ENCODE peak calls at places on chromosome X, in eight cellular contexts. One of them, this sample, is unnamed.

GRCh38 chrX:24646745-24647182 is 383 bp downstream of the PCYT1B start:
- DNase-seq in IMR-90: no peak
- DNase-seq in ovary: no peak
- DNase-seq in body of pancreas: no peak
- DNase-seq in tibial nerve: no peak
- DNase-seq in heart left ventricle: no peak
- DNase-seq in uterus: no peak
- DNase-seq in upper lobe of left lung: no peak
- DNase-seq in this sample: peak; percentile 6

GRCh38 chrX:25015486-25016360 is at the start of gene ARX:
- DNase-seq in IMR-90: peak; percentile 42
- DNase-seq in ovary: peak; percentile 89
- DNase-seq in body of pancreas: peak; percentile 40
- DNase-seq in tibial nerve: no peak
- DNase-seq in heart left ventricle: peak; percentile 64
- DNase-seq in uterus: no peak
- DNase-seq in upper lobe of left lung: peak; percentile 38
- DNase-seq in this sample: peak; percentile 67

GRCh38 chrX:20382082-20382481 is 115.4 kb upstream of the RPS6KA3 start:
- DNase-seq in IMR-90: no peak
- DNase-seq in ovary: no peak
- DNase-seq in body of pancreas: no peak
- DNase-seq in tibial nerve: no peak
- DNase-seq in heart left ventricle: no peak
- DNase-seq in uterus: no peak
- DNase-seq in upper lobe of left lung: no peak
- DNase-seq in this sample: no peak

GRCh38 chrX:48890296-48890925 is 7.2 kb downstream of the TIMM17B start:
- DNase-seq in IMR-90: no peak
- DNase-seq in ovary: peak; percentile 36
- DNase-seq in body of pancreas: no peak
- DNase-seq in tibial nerve: no peak
- DNase-seq in heart left ventricle: no peak
- DNase-seq in uterus: no peak
- DNase-seq in upper lobe of left lung: no peak
- DNase-seq in this sample: no peak

GRCh38 chrX:80816051-80816450 is 6.4 kb upstream of the BRWD3 start:
- DNase-seq in IMR-90: no peak
- DNase-seq in ovary: no peak
- DNase-seq in body of pancreas: no peak
- DNase-seq in tibial nerve: no peak
- DNase-seq in heart left ventricle: no peak
- DNase-seq in uterus: no peak
- DNase-seq in upper lobe of left lung: no peak
- DNase-seq in this sample: no peak

GRCh38 chrX:72026341-72027023 is 105.2 kb downstream of the RTL5 start:
- DNase-seq in IMR-90: no peak
- DNase-seq in ovary: no peak
- DNase-seq in body of pancreas: no peak
- DNase-seq in tibial nerve: no peak
- DNase-seq in heart left ventricle: no peak
- DNase-seq in uterus: no peak
- DNase-seq in upper lobe of left lung: no peak
- DNase-seq in this sample: no peak

GRCh38 chrX:69988955-69989394 is 60.8 kb downstream of the AWAT2 start:
- DNase-seq in IMR-90: no peak
- DNase-seq in ovary: no peak
- DNase-seq in body of pancreas: no peak
- DNase-seq in tibial nerve: no peak
- DNase-seq in heart left ventricle: peak; percentile 56
- DNase-seq in uterus: no peak
- DNase-seq in upper lobe of left lung: no peak
- DNase-seq in this sample: no peak

GRCh38 chrX:93932471-93933220 is 258.6 kb downstream of the FAM133A start:
- DNase-seq in IMR-90: no peak
- DNase-seq in ovary: no peak
- DNase-seq in body of pancreas: no peak
- DNase-seq in tibial nerve: no peak
- DNase-seq in heart left ventricle: no peak
- DNase-seq in uterus: no peak
- DNase-seq in upper lobe of left lung: no peak
- DNase-seq in this sample: no peak

GRCh38 chrX:65671966-65672365 is 4.5 kb downstream of the MSN start:
- DNase-seq in IMR-90: no peak
- DNase-seq in ovary: no peak
- DNase-seq in body of pancreas: no peak
- DNase-seq in tibial nerve: no peak
- DNase-seq in heart left ventricle: no peak
- DNase-seq in uterus: no peak
- DNase-seq in upper lobe of left lung: no peak
- DNase-seq in this sample: no peak

GRCh38 chrX:12967711-12968465 is 7.0 kb upstream of the TMSB4X start:
- DNase-seq in IMR-90: no peak
- DNase-seq in ovary: no peak
- DNase-seq in body of pancreas: no peak
- DNase-seq in tibial nerve: no peak
- DNase-seq in heart left ventricle: no peak
- DNase-seq in uterus: no peak
- DNase-seq in upper lobe of left lung: no peak
- DNase-seq in this sample: peak; percentile 39

DNA sequence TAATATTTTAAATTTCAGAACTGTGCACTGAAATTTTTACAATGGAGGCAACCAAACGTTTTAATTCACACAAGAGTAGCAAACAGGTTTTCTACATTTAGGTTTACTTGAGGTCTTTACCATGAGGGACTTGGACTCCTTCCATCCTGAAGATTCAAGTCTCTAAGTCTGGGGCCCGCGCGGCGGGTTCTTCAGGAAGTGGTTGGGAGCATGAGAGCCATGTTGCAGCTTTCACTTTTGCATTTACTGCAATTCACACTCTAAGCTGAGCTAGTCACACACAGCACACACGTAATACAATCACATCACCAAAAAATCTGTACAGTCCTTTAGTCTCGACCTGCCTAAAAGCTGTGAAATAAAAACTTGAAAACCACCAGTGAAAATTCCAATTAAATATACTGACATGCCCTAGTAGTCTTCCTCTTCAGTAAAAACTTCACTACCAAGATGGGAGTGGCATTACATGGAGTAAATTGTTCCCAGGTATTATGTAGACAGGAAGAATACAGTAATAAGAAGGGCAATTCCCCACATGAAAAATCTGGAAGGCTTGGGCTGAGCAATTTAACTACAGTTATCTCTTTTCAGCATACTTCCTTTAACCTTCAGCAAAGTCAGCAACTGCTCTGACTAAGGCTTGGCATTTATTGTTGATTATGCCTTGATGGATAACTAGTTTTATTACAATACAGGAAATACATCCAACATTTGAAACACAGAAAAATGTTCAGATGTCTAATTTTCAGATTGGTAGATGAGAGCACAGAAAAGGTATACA is 571.1 kb upstream of the DIPK2B start:
- DNase-seq in IMR-90: peak; percentile 80
- DNase-seq in ovary: no peak
- DNase-seq in body of pancreas: no peak
- DNase-seq in tibial nerve: no peak
- DNase-seq in heart left ventricle: peak; percentile 30
- DNase-seq in uterus: no peak
- DNase-seq in upper lobe of left lung: peak; percentile 50
- DNase-seq in this sample: peak; percentile 71
- TF ChIP-seq POLR2A in IMR-90: no peak
- TF ChIP-seq POLR2A in ovary: no peak
- TF ChIP-seq POLR2A in body of pancreas: no peak
- TF ChIP-seq POLR2A in tibial nerve: no peak
- TF ChIP-seq POLR2A in heart left ventricle: no peak
- TF ChIP-seq POLR2A in uterus: no peak
- TF ChIP-seq POLR2A in upper lobe of left lung: no peak
- TF ChIP-seq POLR2A in this sample: no peak

GRCh38 chrX:153782324-153782723 is 1.5 kb downstream of the SRPK3 start:
- DNase-seq in IMR-90: no peak
- DNase-seq in ovary: no peak
- DNase-seq in body of pancreas: no peak
- DNase-seq in tibial nerve: no peak
- DNase-seq in heart left ventricle: no peak
- DNase-seq in uterus: no peak
- DNase-seq in upper lobe of left lung: no peak
- DNase-seq in this sample: peak; percentile 45

GRCh38 chrX:153784325-153784967 is 3.6 kb downstream of the SRPK3 start:
- DNase-seq in IMR-90: no peak
- DNase-seq in ovary: no peak
- DNase-seq in body of pancreas: no peak
- DNase-seq in tibial nerve: no peak
- DNase-seq in heart left ventricle: no peak
- DNase-seq in uterus: no peak
- DNase-seq in upper lobe of left lung: no peak
- DNase-seq in this sample: no peak

GRCh38 chrX:153781428-153782047 is 697 bp downstream of the SRPK3 start:
- DNase-seq in IMR-90: no peak
- DNase-seq in ovary: no peak
- DNase-seq in body of pancreas: no peak
- DNase-seq in tibial nerve: no peak
- DNase-seq in heart left ventricle: no peak
- DNase-seq in uterus: no peak
- DNase-seq in upper lobe of left lung: no peak
- DNase-seq in this sample: no peak

GRCh38 chrX:153783378-153784013 is 2.7 kb downstream of the SRPK3 start:
- DNase-seq in IMR-90: no peak
- DNase-seq in ovary: no peak
- DNase-seq in body of pancreas: no peak
- DNase-seq in tibial nerve: no peak
- DNase-seq in heart left ventricle: no peak
- DNase-seq in uterus: no peak
- DNase-seq in upper lobe of left lung: no peak
- DNase-seq in this sample: no peak

GRCh38 chrX:153782871-153783270 is 2.0 kb downstream of the SRPK3 start:
- DNase-seq in IMR-90: no peak
- DNase-seq in ovary: no peak
- DNase-seq in body of pancreas: no peak
- DNase-seq in tibial nerve: no peak
- DNase-seq in heart left ventricle: no peak
- DNase-seq in uterus: no peak
- DNase-seq in upper lobe of left lung: no peak
- DNase-seq in this sample: no peak
- TF ChIP-seq POLR2A in IMR-90: no peak
- TF ChIP-seq POLR2A in ovary: no peak
- TF ChIP-seq POLR2A in body of pancreas: no peak
- TF ChIP-seq POLR2A in tibial nerve: no peak
- TF ChIP-seq POLR2A in heart left ventricle: no peak
- TF ChIP-seq POLR2A in uterus: no peak
- TF ChIP-seq POLR2A in upper lobe of left lung: no peak
- TF ChIP-seq POLR2A in this sample: no peak

GRCh38 chrX:149940015-149940716 is 1.9 kb upstream of the EOLA2 start:
- DNase-seq in IMR-90: peak; percentile 98
- DNase-seq in ovary: peak; percentile 95
- DNase-seq in body of pancreas: peak; percentile 97
- DNase-seq in tibial nerve: peak; percentile 92
- DNase-seq in heart left ventricle: peak; percentile 96
- DNase-seq in uterus: peak; percentile 98
- DNase-seq in upper lobe of left lung: peak; percentile 96
- DNase-seq in this sample: peak; percentile 97
- TF ChIP-seq POLR2A in IMR-90: peak; percentile 72
- TF ChIP-seq POLR2A in ovary: no peak
- TF ChIP-seq POLR2A in body of pancreas: peak; percentile 80
- TF ChIP-seq POLR2A in tibial nerve: no peak
- TF ChIP-seq POLR2A in heart left ventricle: no peak
- TF ChIP-seq POLR2A in uterus: peak; percentile 38
- TF ChIP-seq POLR2A in upper lobe of left lung: peak; percentile 63
- TF ChIP-seq POLR2A in this sample: no peak

GRCh38 chrX:38806875-38807601 is 5.8 kb downstream of the MID1IP1 start:
- DNase-seq in IMR-90: no peak
- DNase-seq in ovary: no peak
- DNase-seq in body of pancreas: peak; percentile 43
- DNase-seq in tibial nerve: no peak
- DNase-seq in heart left ventricle: no peak
- DNase-seq in uterus: no peak
- DNase-seq in upper lobe of left lung: no peak
- DNase-seq in this sample: peak; percentile 46
- TF ChIP-seq POLR2A in IMR-90: no peak
- TF ChIP-seq POLR2A in ovary: no peak
- TF ChIP-seq POLR2A in body of pancreas: peak; percentile 11
- TF ChIP-seq POLR2A in tibial nerve: no peak
- TF ChIP-seq POLR2A in heart left ventricle: no peak
- TF ChIP-seq POLR2A in uterus: no peak
- TF ChIP-seq POLR2A in upper lobe of left lung: no peak
- TF ChIP-seq POLR2A in this sample: no peak

GRCh38 chrX:132489256-132490085 is 633 bp upstream of the MBNL3 start:
- DNase-seq in IMR-90: peak; percentile 2
- DNase-seq in ovary: peak; percentile 67
- DNase-seq in body of pancreas: peak; percentile 78
- DNase-seq in tibial nerve: peak; percentile 13
- DNase-seq in heart left ventricle: peak; percentile 69
- DNase-seq in uterus: peak; percentile 59
- DNase-seq in upper lobe of left lung: peak; percentile 71
- DNase-seq in this sample: peak; percentile 80
- TF ChIP-seq POLR2A in IMR-90: no peak
- TF ChIP-seq POLR2A in ovary: no peak
- TF ChIP-seq POLR2A in body of pancreas: peak; percentile 59
- TF ChIP-seq POLR2A in tibial nerve: no peak
- TF ChIP-seq POLR2A in heart left ventricle: no peak
- TF ChIP-seq POLR2A in uterus: no peak
- TF ChIP-seq POLR2A in upper lobe of left lung: peak; percentile 25
- TF ChIP-seq POLR2A in this sample: peak; percentile 26

GRCh38 chrX:120604359-120604782 is 470 bp downstream of the MCTS1 start:
- DNase-seq in IMR-90: peak; percentile 33
- DNase-seq in ovary: no peak
- DNase-seq in body of pancreas: peak; percentile 41
- DNase-seq in tibial nerve: no peak
- DNase-seq in heart left ventricle: peak; percentile 25
- DNase-seq in uterus: no peak
- DNase-seq in upper lobe of left lung: peak; percentile 36
- DNase-seq in this sample: peak; percentile 59
- TF ChIP-seq POLR2A in IMR-90: no peak
- TF ChIP-seq POLR2A in ovary: no peak
- TF ChIP-seq POLR2A in body of pancreas: peak; percentile 57
- TF ChIP-seq POLR2A in tibial nerve: no peak
- TF ChIP-seq POLR2A in heart left ventricle: no peak
- TF ChIP-seq POLR2A in uterus: no peak
- TF ChIP-seq POLR2A in upper lobe of left lung: no peak
- TF ChIP-seq POLR2A in this sample: no peak

GRCh38 chrX:107715331-107716044 is 60.1 kb downstream of the TSC22D3 start:
- DNase-seq in IMR-90: peak; percentile 23
- DNase-seq in ovary: no peak
- DNase-seq in body of pancreas: no peak
- DNase-seq in tibial nerve: no peak
- DNase-seq in heart left ventricle: no peak
- DNase-seq in uterus: no peak
- DNase-seq in upper lobe of left lung: no peak
- DNase-seq in this sample: peak; percentile 30
- TF ChIP-seq POLR2A in IMR-90: no peak
- TF ChIP-seq POLR2A in ovary: no peak
- TF ChIP-seq POLR2A in body of pancreas: peak; percentile 18
- TF ChIP-seq POLR2A in tibial nerve: no peak
- TF ChIP-seq POLR2A in heart left ventricle: no peak
- TF ChIP-seq POLR2A in uterus: no peak
- TF ChIP-seq POLR2A in upper lobe of left lung: peak; percentile 47
- TF ChIP-seq POLR2A in this sample: no peak

GRCh38 chrX:3738489-3738888 is 25.0 kb upstream of the PRKX start:
- DNase-seq in IMR-90: no peak
- DNase-seq in ovary: no peak
- DNase-seq in body of pancreas: no peak
- DNase-seq in tibial nerve: no peak
- DNase-seq in heart left ventricle: no peak
- DNase-seq in uterus: no peak
- DNase-seq in upper lobe of left lung: no peak
- DNase-seq in this sample: no peak
- TF ChIP-seq POLR2A in IMR-90: no peak
- TF ChIP-seq POLR2A in ovary: no peak
- TF ChIP-seq POLR2A in body of pancreas: no peak
- TF ChIP-seq POLR2A in tibial nerve: no peak
- TF ChIP-seq POLR2A in heart left ventricle: no peak
- TF ChIP-seq POLR2A in uterus: no peak
- TF ChIP-seq POLR2A in upper lobe of left lung: no peak
- TF ChIP-seq POLR2A in this sample: no peak

GRCh38 chrX:145190801-145191389 is 56.4 kb upstream of the SPANXN1 start:
- DNase-seq in IMR-90: no peak
- DNase-seq in ovary: no peak
- DNase-seq in body of pancreas: no peak
- DNase-seq in tibial nerve: no peak
- DNase-seq in heart left ventricle: no peak
- DNase-seq in uterus: no peak
- DNase-seq in upper lobe of left lung: no peak
- DNase-seq in this sample: peak; percentile 17
- TF ChIP-seq POLR2A in IMR-90: no peak
- TF ChIP-seq POLR2A in ovary: no peak
- TF ChIP-seq POLR2A in body of pancreas: no peak
- TF ChIP-seq POLR2A in tibial nerve: no peak
- TF ChIP-seq POLR2A in heart left ventricle: no peak
- TF ChIP-seq POLR2A in uterus: no peak
- TF ChIP-seq POLR2A in upper lobe of left lung: no peak
- TF ChIP-seq POLR2A in this sample: no peak